ENCODE peak calls at places on chromosomes 1 and 21, in eight cellular contexts. E is chondrocyte; M is type B pancreatic cell; U is activated CD4-positive, alpha-beta T cell treated with anti-CD3 and anti-CD28 coated beads, Interleukin-2, amount 50 U/mL, for 24 hours; T is tibial artery; I is DMS 273 treated with DMSO at 0.1 percent for 48 hours; Q is CD8-positive, alpha-beta memory T cell; R is stimulated activated CD4-positive, alpha-beta T cell treated with anti-CD3 and anti-CD28 coated beads, Interleukin-4, amount 100 ng/mL, for 24 hours. A is an unnamed sample.

GRCh38 chr1:8010080-8010664 is 15.9 kb downstream of the ERRFI1 start:
- DNase-seq in T (no peak), E (no peak), M (no peak), U (no peak), Q (no peak), I (no peak), R (no peak), A (no peak)

GRCh38 chr1:66298427-66298826 is 235.5 kb upstream of the SGIP1 start:
- DNase-seq in T (no peak), M (no peak), Q (no peak), U (no peak), E (no peak), R (no peak), I (no peak), A (no peak)

GRCh38 chr1:59156526-59157196 is 140.2 kb upstream of the FGGY start:
- DNase-seq in Q (no peak), T (no peak), E (no peak), M (no peak), R (no peak), I (peak), U (no peak), A (no peak)

GRCh38 chr1:152806576-152806975 is at the start of gene LCE1C:
- DNase-seq in Q (no peak), E (no peak), I (no peak), M (no peak), T (no peak), R (no peak), U (no peak), A (no peak)

GRCh38 chr1:173095632-173096031 is 44.9 kb upstream of the TNFSF18 start:
- DNase-seq in M (no peak), E (no peak), I (no peak), U (no peak), R (no peak), Q (no peak), T (no peak), A (no peak)

GRCh38 chr1:108199231-108199657 is 899 bp downstream of the SLC25A24 start:
- DNase-seq in E (no peak), R (no peak), M (no peak), U (no peak), Q (no peak), T (no peak), I (no peak), A (no peak)

GRCh38 chr1:52579415-52579814 is 22.8 kb upstream of the GPX7 start:
- DNase-seq in T (no peak), I (no peak), M (no peak), E (no peak), Q (no peak), R (no peak), U (no peak), A (no peak)

GRCh38 chr1:113874017-113874879 is 2.7 kb upstream of the PTPN22 start:
- DNase-seq in E (no peak), Q (peak), R (peak), T (no peak), M (no peak), U (no peak), I (no peak), A (peak)

GRCh38 chr1:27122652-27123051 is 32.3 kb downstream of the SLC9A1 start:
- DNase-seq in R (no peak), E (no peak), I (peak), Q (no peak), M (no peak), T (peak), U (no peak), A (no peak)

GRCh38 chr21:34845521-34846213 is 176.9 kb downstream of the CLIC6 start:
- DNase-seq in M (no peak), E (no peak), Q (peak), U (no peak), R (peak), T (no peak), I (no peak), A (no peak)

GRCh38 chr1:159946242-159947187 is 1.1 kb upstream of the IGSF9 start:
- DNase-seq in E (no peak), T (peak), I (no peak), U (no peak), M (no peak), R (no peak), Q (no peak), A (no peak)

GRCh38 chr1:102434421-102434820 is 437.7 kb upstream of the OLFM3 start:
- DNase-seq in M (no peak), T (no peak), R (no peak), U (no peak), Q (no peak), E (no peak), I (no peak), A (no peak)

GRCh38 chr1:234628099-234628498 is 18.1 kb upstream of the IRF2BP2 start:
- DNase-seq in T (no peak), Q (no peak), I (no peak), E (no peak), R (no peak), U (no peak), M (no peak), A (no peak)

A was measured in naive thymus-derived CD4-positive, alpha-beta T cell.